ENCODE peak calls at places on chromosome 4, in ten cellular contexts. One of them, this sample, is unnamed.

GRCh38 chr4:128980816-128981326 is 112.5 kb downstream of the SCLT1 start:
- DNase-seq in frontal cortex: no peak
- DNase-seq in stimulated activated CD4-positive, alpha-beta T cell treated with anti-CD3 and anti-CD28 coated beads, Interleukin-1b, Interleukin-23, amount 100 ng/mL, for 1 hour: no peak
- DNase-seq in bronchial epithelial cell: no peak
- DNase-seq in GDM1: no peak
- DNase-seq in aorta: no peak
- DNase-seq in activated T-helper 1 cell treated with anti-CD3 and anti-CD28 coated beads, Interleukin-2, amount 50 U/mL, for 16 hours: no peak
- DNase-seq in 8988T: no peak
- DNase-seq in heart left ventricle: no peak
- DNase-seq in NCI-H345: no peak
- DNase-seq in this sample: no peak

GRCh38 chr4:135250040-135250439 is 1048.5 kb upstream of the PABPC4L start:
- DNase-seq in bronchial epithelial cell: no peak
- DNase-seq in heart left ventricle: no peak
- DNase-seq in 8988T: no peak
- DNase-seq in frontal cortex: no peak
- DNase-seq in aorta: no peak
- DNase-seq in stimulated activated CD4-positive, alpha-beta T cell treated with anti-CD3 and anti-CD28 coated beads, Interleukin-1b, Interleukin-23, amount 100 ng/mL, for 1 hour: no peak
- DNase-seq in GDM1: no peak
- DNase-seq in NCI-H345: no peak
- DNase-seq in activated T-helper 1 cell treated with anti-CD3 and anti-CD28 coated beads, Interleukin-2, amount 50 U/mL, for 16 hours: no peak
- DNase-seq in this sample: no peak

GRCh38 chr4:185019451-185020292 is 1.4 kb downstream of the HELT start:
- DNase-seq in GDM1: no peak
- DNase-seq in aorta: no peak
- DNase-seq in frontal cortex: no peak
- DNase-seq in 8988T: peak
- DNase-seq in heart left ventricle: no peak
- DNase-seq in NCI-H345: no peak
- DNase-seq in stimulated activated CD4-positive, alpha-beta T cell treated with anti-CD3 and anti-CD28 coated beads, Interleukin-1b, Interleukin-23, amount 100 ng/mL, for 1 hour: no peak
- DNase-seq in bronchial epithelial cell: no peak
- DNase-seq in activated T-helper 1 cell treated with anti-CD3 and anti-CD28 coated beads, Interleukin-2, amount 50 U/mL, for 16 hours: no peak
- DNase-seq in this sample: no peak

GRCh38 chr4:187944179-187944578 is 51.4 kb upstream of the ZFP42 start:
- DNase-seq in bronchial epithelial cell: no peak
- DNase-seq in GDM1: no peak
- DNase-seq in activated T-helper 1 cell treated with anti-CD3 and anti-CD28 coated beads, Interleukin-2, amount 50 U/mL, for 16 hours: no peak
- DNase-seq in 8988T: no peak
- DNase-seq in aorta: no peak
- DNase-seq in heart left ventricle: no peak
- DNase-seq in NCI-H345: no peak
- DNase-seq in stimulated activated CD4-positive, alpha-beta T cell treated with anti-CD3 and anti-CD28 coated beads, Interleukin-1b, Interleukin-23, amount 100 ng/mL, for 1 hour: no peak
- DNase-seq in frontal cortex: no peak
- DNase-seq in this sample: no peak

GRCh38 chr4:89614155-89614554 is 222.8 kb downstream of the SNCA start:
- DNase-seq in activated T-helper 1 cell treated with anti-CD3 and anti-CD28 coated beads, Interleukin-2, amount 50 U/mL, for 16 hours: no peak
- DNase-seq in frontal cortex: no peak
- DNase-seq in heart left ventricle: no peak
- DNase-seq in aorta: no peak
- DNase-seq in 8988T: no peak
- DNase-seq in NCI-H345: no peak
- DNase-seq in bronchial epithelial cell: no peak
- DNase-seq in GDM1: no peak
- DNase-seq in stimulated activated CD4-positive, alpha-beta T cell treated with anti-CD3 and anti-CD28 coated beads, Interleukin-1b, Interleukin-23, amount 100 ng/mL, for 1 hour: no peak
- DNase-seq in this sample: no peak

GRCh38 chr4:103982454-103982853 is 262.7 kb upstream of the TACR3 start:
- DNase-seq in bronchial epithelial cell: no peak
- DNase-seq in activated T-helper 1 cell treated with anti-CD3 and anti-CD28 coated beads, Interleukin-2, amount 50 U/mL, for 16 hours: no peak
- DNase-seq in 8988T: no peak
- DNase-seq in NCI-H345: no peak
- DNase-seq in stimulated activated CD4-positive, alpha-beta T cell treated with anti-CD3 and anti-CD28 coated beads, Interleukin-1b, Interleukin-23, amount 100 ng/mL, for 1 hour: no peak
- DNase-seq in GDM1: no peak
- DNase-seq in frontal cortex: no peak
- DNase-seq in heart left ventricle: no peak
- DNase-seq in aorta: no peak
- DNase-seq in this sample: no peak

GRCh38 chr4:7261174-7261573 is 68.8 kb downstream of the SORCS2 start:
- DNase-seq in 8988T: no peak
- DNase-seq in frontal cortex: no peak
- DNase-seq in heart left ventricle: no peak
- DNase-seq in GDM1: no peak
- DNase-seq in aorta: no peak
- DNase-seq in stimulated activated CD4-positive, alpha-beta T cell treated with anti-CD3 and anti-CD28 coated beads, Interleukin-1b, Interleukin-23, amount 100 ng/mL, for 1 hour: no peak
- DNase-seq in NCI-H345: no peak
- DNase-seq in activated T-helper 1 cell treated with anti-CD3 and anti-CD28 coated beads, Interleukin-2, amount 50 U/mL, for 16 hours: no peak
- DNase-seq in bronchial epithelial cell: no peak
- DNase-seq in this sample: no peak

GRCh38 chr4:28179126-28179525 is 1318.5 kb downstream of the STIM2 start:
- DNase-seq in heart left ventricle: no peak
- DNase-seq in GDM1: no peak
- DNase-seq in aorta: no peak
- DNase-seq in stimulated activated CD4-positive, alpha-beta T cell treated with anti-CD3 and anti-CD28 coated beads, Interleukin-1b, Interleukin-23, amount 100 ng/mL, for 1 hour: no peak
- DNase-seq in 8988T: no peak
- DNase-seq in NCI-H345: no peak
- DNase-seq in bronchial epithelial cell: peak
- DNase-seq in activated T-helper 1 cell treated with anti-CD3 and anti-CD28 coated beads, Interleukin-2, amount 50 U/mL, for 16 hours: no peak
- DNase-seq in frontal cortex: no peak
- DNase-seq in this sample: no peak

GRCh38 chr4:99180367-99181169 is 36.5 kb upstream of the ADH4 start:
- DNase-seq in stimulated activated CD4-positive, alpha-beta T cell treated with anti-CD3 and anti-CD28 coated beads, Interleukin-1b, Interleukin-23, amount 100 ng/mL, for 1 hour: no peak
- DNase-seq in GDM1: no peak
- DNase-seq in 8988T: no peak
- DNase-seq in NCI-H345: no peak
- DNase-seq in frontal cortex: no peak
- DNase-seq in activated T-helper 1 cell treated with anti-CD3 and anti-CD28 coated beads, Interleukin-2, amount 50 U/mL, for 16 hours: no peak
- DNase-seq in heart left ventricle: no peak
- DNase-seq in aorta: no peak
- DNase-seq in bronchial epithelial cell: peak
- DNase-seq in this sample: no peak

GRCh38 chr4:89245459-89245858 is 62.1 kb downstream of the GPRIN3 start:
- DNase-seq in NCI-H345: peak
- DNase-seq in frontal cortex: no peak
- DNase-seq in GDM1: no peak
- DNase-seq in stimulated activated CD4-positive, alpha-beta T cell treated with anti-CD3 and anti-CD28 coated beads, Interleukin-1b, Interleukin-23, amount 100 ng/mL, for 1 hour: no peak
- DNase-seq in activated T-helper 1 cell treated with anti-CD3 and anti-CD28 coated beads, Interleukin-2, amount 50 U/mL, for 16 hours: no peak
- DNase-seq in bronchial epithelial cell: no peak
- DNase-seq in 8988T: no peak
- DNase-seq in aorta: no peak
- DNase-seq in heart left ventricle: no peak
- DNase-seq in this sample: no peak

GRCh38 chr4:173522160-173522873 is 7.7 kb downstream of the HAND2 start:
- DNase-seq in aorta: peak
- DNase-seq in activated T-helper 1 cell treated with anti-CD3 and anti-CD28 coated beads, Interleukin-2, amount 50 U/mL, for 16 hours: no peak
- DNase-seq in stimulated activated CD4-positive, alpha-beta T cell treated with anti-CD3 and anti-CD28 coated beads, Interleukin-1b, Interleukin-23, amount 100 ng/mL, for 1 hour: no peak
- DNase-seq in GDM1: no peak
- DNase-seq in frontal cortex: no peak
- DNase-seq in bronchial epithelial cell: no peak
- DNase-seq in heart left ventricle: peak
- DNase-seq in 8988T: no peak
- DNase-seq in NCI-H345: peak
- DNase-seq in this sample: no peak

GRCh38 chr4:123506311-123506685 is 109.7 kb downstream of the SPRY1 start:
- DNase-seq in GDM1: no peak
- DNase-seq in frontal cortex: no peak
- DNase-seq in activated T-helper 1 cell treated with anti-CD3 and anti-CD28 coated beads, Interleukin-2, amount 50 U/mL, for 16 hours: no peak
- DNase-seq in stimulated activated CD4-positive, alpha-beta T cell treated with anti-CD3 and anti-CD28 coated beads, Interleukin-1b, Interleukin-23, amount 100 ng/mL, for 1 hour: no peak
- DNase-seq in aorta: no peak
- DNase-seq in NCI-H345: no peak
- DNase-seq in heart left ventricle: no peak
- DNase-seq in bronchial epithelial cell: no peak
- DNase-seq in 8988T: no peak
- DNase-seq in this sample: no peak

GRCh38 chr4:5887361-5888221 is 5.3 kb downstream of the CRMP1 start:
- DNase-seq in aorta: no peak
- DNase-seq in NCI-H345: peak
- DNase-seq in bronchial epithelial cell: no peak
- DNase-seq in frontal cortex: peak
- DNase-seq in stimulated activated CD4-positive, alpha-beta T cell treated with anti-CD3 and anti-CD28 coated beads, Interleukin-1b, Interleukin-23, amount 100 ng/mL, for 1 hour: no peak
- DNase-seq in heart left ventricle: no peak
- DNase-seq in GDM1: no peak
- DNase-seq in activated T-helper 1 cell treated with anti-CD3 and anti-CD28 coated beads, Interleukin-2, amount 50 U/mL, for 16 hours: no peak
- DNase-seq in 8988T: peak
- DNase-seq in this sample: no peak

GRCh38 chr4:155616112-155616511 is 50.5 kb upstream of the GUCY1A1 start:
- DNase-seq in bronchial epithelial cell: no peak
- DNase-seq in aorta: no peak
- DNase-seq in stimulated activated CD4-positive, alpha-beta T cell treated with anti-CD3 and anti-CD28 coated beads, Interleukin-1b, Interleukin-23, amount 100 ng/mL, for 1 hour: no peak
- DNase-seq in 8988T: no peak
- DNase-seq in NCI-H345: no peak
- DNase-seq in frontal cortex: no peak
- DNase-seq in GDM1: no peak
- DNase-seq in activated T-helper 1 cell treated with anti-CD3 and anti-CD28 coated beads, Interleukin-2, amount 50 U/mL, for 16 hours: no peak
- DNase-seq in heart left ventricle: no peak
- DNase-seq in this sample: no peak

GRCh38 chr4:128517739-128518510 is 230.3 kb upstream of the PGRMC2 start:
- DNase-seq in aorta: peak
- DNase-seq in frontal cortex: peak
- DNase-seq in 8988T: peak
- DNase-seq in GDM1: peak
- DNase-seq in bronchial epithelial cell: peak
- DNase-seq in heart left ventricle: peak
- DNase-seq in stimulated activated CD4-positive, alpha-beta T cell treated with anti-CD3 and anti-CD28 coated beads, Interleukin-1b, Interleukin-23, amount 100 ng/mL, for 1 hour: no peak
- DNase-seq in activated T-helper 1 cell treated with anti-CD3 and anti-CD28 coated beads, Interleukin-2, amount 50 U/mL, for 16 hours: no peak
- DNase-seq in NCI-H345: no peak
- DNase-seq in this sample: no peak

GRCh38 chr4:43680416-43680815 is 768.2 kb downstream of the KCTD8 start:
- DNase-seq in bronchial epithelial cell: no peak
- DNase-seq in heart left ventricle: no peak
- DNase-seq in frontal cortex: no peak
- DNase-seq in stimulated activated CD4-positive, alpha-beta T cell treated with anti-CD3 and anti-CD28 coated beads, Interleukin-1b, Interleukin-23, amount 100 ng/mL, for 1 hour: no peak
- DNase-seq in NCI-H345: no peak
- DNase-seq in 8988T: no peak
- DNase-seq in GDM1: no peak
- DNase-seq in activated T-helper 1 cell treated with anti-CD3 and anti-CD28 coated beads, Interleukin-2, amount 50 U/mL, for 16 hours: no peak
- DNase-seq in aorta: no peak
- DNase-seq in this sample: no peak

GRCh38 chr4:139633661-139634060 is 32.0 kb upstream of the MGST2 start:
- DNase-seq in GDM1: no peak
- DNase-seq in frontal cortex: no peak
- DNase-seq in stimulated activated CD4-positive, alpha-beta T cell treated with anti-CD3 and anti-CD28 coated beads, Interleukin-1b, Interleukin-23, amount 100 ng/mL, for 1 hour: no peak
- DNase-seq in NCI-H345: peak
- DNase-seq in bronchial epithelial cell: peak
- DNase-seq in aorta: no peak
- DNase-seq in heart left ventricle: peak
- DNase-seq in activated T-helper 1 cell treated with anti-CD3 and anti-CD28 coated beads, Interleukin-2, amount 50 U/mL, for 16 hours: no peak
- DNase-seq in 8988T: no peak
- DNase-seq in this sample: no peak

GRCh38 chr4:83618431-83618830 is 82.5 kb downstream of the GPAT3 start:
- DNase-seq in NCI-H345: no peak
- DNase-seq in bronchial epithelial cell: peak
- DNase-seq in activated T-helper 1 cell treated with anti-CD3 and anti-CD28 coated beads, Interleukin-2, amount 50 U/mL, for 16 hours: no peak
- DNase-seq in heart left ventricle: peak
- DNase-seq in aorta: no peak
- DNase-seq in stimulated activated CD4-positive, alpha-beta T cell treated with anti-CD3 and anti-CD28 coated beads, Interleukin-1b, Interleukin-23, amount 100 ng/mL, for 1 hour: no peak
- DNase-seq in frontal cortex: no peak
- DNase-seq in GDM1: peak
- DNase-seq in 8988T: peak
- DNase-seq in this sample: no peak

GRCh38 chr4:21544410-21544809 is 404.2 kb downstream of the KCNIP4 start:
- DNase-seq in frontal cortex: no peak
- DNase-seq in GDM1: no peak
- DNase-seq in heart left ventricle: no peak
- DNase-seq in stimulated activated CD4-positive, alpha-beta T cell treated with anti-CD3 and anti-CD28 coated beads, Interleukin-1b, Interleukin-23, amount 100 ng/mL, for 1 hour: no peak
- DNase-seq in NCI-H345: no peak
- DNase-seq in bronchial epithelial cell: no peak
- DNase-seq in 8988T: no peak
- DNase-seq in aorta: no peak
- DNase-seq in activated T-helper 1 cell treated with anti-CD3 and anti-CD28 coated beads, Interleukin-2, amount 50 U/mL, for 16 hours: no peak
- DNase-seq in this sample: no peak